ENCODE peak calls at places on chromosomes 16 and 17, in seven cellular contexts. One of them, this sample, is unnamed. For H3K9me3, the result is how much of the 10 kb centered on the place peaks cover.

GRCh38 chr17:2695243-2695960 is 16.2 kb downstream of the CLUH start:
- DNase-seq in stomach: peak
- DNase-seq in upper lobe of right lung: peak
- DNase-seq in cardiac muscle cell: no peak
- DNase-seq in PC-9: no peak
- DNase-seq in tibial nerve: no peak
- DNase-seq in H9: no peak
- DNase-seq in this sample: peak

GRCh38 chr16:3065069-3065741 is at the start of gene IL32:
- DNase-seq in PC-9: no peak
- DNase-seq in tibial nerve: no peak
- DNase-seq in upper lobe of right lung: no peak
- DNase-seq in stomach: peak
- DNase-seq in cardiac muscle cell: no peak
- DNase-seq in H9: no peak
- DNase-seq in this sample: no peak

GRCh38 chr17:78947235-78948153 is 22.3 kb upstream of the TIMP2 start:
- DNase-seq in cardiac muscle cell: no peak
- DNase-seq in PC-9: no peak
- DNase-seq in H9: no peak
- DNase-seq in tibial nerve: no peak
- DNase-seq in stomach: peak
- DNase-seq in upper lobe of right lung: no peak
- DNase-seq in this sample: no peak

GRCh38 chr16:82631701-82632685 is 5.2 kb downstream of the CDH13 start:
- DNase-seq in cardiac muscle cell: no peak
- DNase-seq in stomach: no peak
- DNase-seq in upper lobe of right lung: no peak
- DNase-seq in PC-9: no peak
- DNase-seq in H9: peak
- DNase-seq in tibial nerve: no peak
- DNase-seq in this sample: no peak

GRCh38 chr17:55259684-55260111 is 5.1 kb upstream of the HLF start:
- DNase-seq in upper lobe of right lung: no peak
- DNase-seq in stomach: no peak
- DNase-seq in tibial nerve: no peak
- DNase-seq in H9: no peak
- DNase-seq in PC-9: no peak
- DNase-seq in cardiac muscle cell: no peak
- DNase-seq in this sample: no peak

GRCh38 chr17:48795444-48796162 is 21.4 kb downstream of the TTLL6 start:
- DNase-seq in PC-9: no peak
- DNase-seq in tibial nerve: no peak
- DNase-seq in H9: no peak
- DNase-seq in cardiac muscle cell: no peak
- DNase-seq in upper lobe of right lung: no peak
- DNase-seq in stomach: no peak
- DNase-seq in this sample: no peak

GRCh38 chr16:57277586-57277985 is 6.9 kb downstream of the PLLP start:
- DNase-seq in PC-9: peak
- DNase-seq in upper lobe of right lung: no peak
- DNase-seq in stomach: no peak
- DNase-seq in H9: no peak
- DNase-seq in tibial nerve: no peak
- DNase-seq in cardiac muscle cell: no peak
- DNase-seq in this sample: peak

GRCh38 chr17:32033223-32033622 is 26.0 kb downstream of the LRRC37B start:
- DNase-seq in stomach: no peak
- DNase-seq in cardiac muscle cell: no peak
- DNase-seq in tibial nerve: no peak
- DNase-seq in PC-9: no peak
- DNase-seq in upper lobe of right lung: no peak
- DNase-seq in H9: no peak
- DNase-seq in this sample: no peak

GRCh38 chr16:508884-509736 is 18.4 kb upstream of the CAPN15 start:
- DNase-seq in stomach: no peak
- DNase-seq in cardiac muscle cell: no peak
- DNase-seq in upper lobe of right lung: no peak
- DNase-seq in H9: no peak
- DNase-seq in tibial nerve: peak
- DNase-seq in PC-9: no peak
- DNase-seq in this sample: no peak

GRCh38 chr16:2854700-2855309 is 3.2 kb downstream of the PRSS22 start:
- DNase-seq in PC-9: no peak
- DNase-seq in cardiac muscle cell: no peak
- DNase-seq in upper lobe of right lung: no peak
- DNase-seq in tibial nerve: no peak
- DNase-seq in stomach: no peak
- DNase-seq in H9: no peak
- DNase-seq in this sample: no peak

GRCh38 chr17:888998-889401 is 90.6 kb downstream of the NXN start:
- DNase-seq in cardiac muscle cell: no peak
- DNase-seq in PC-9: no peak
- DNase-seq in H9: no peak
- DNase-seq in tibial nerve: no peak
- DNase-seq in stomach: no peak
- DNase-seq in upper lobe of right lung: no peak
- DNase-seq in this sample: no peak

GRCh38 chr17:80103061-80103481 is 1.7 kb downstream of the GAA start:
- DNase-seq in stomach: no peak
- DNase-seq in tibial nerve: no peak
- DNase-seq in H9: no peak
- DNase-seq in PC-9: no peak
- DNase-seq in cardiac muscle cell: no peak
- DNase-seq in upper lobe of right lung: no peak
- DNase-seq in this sample: no peak

GRCh38 chr17:20008242-20009051 is 712 bp upstream of the SPECC1 start:
- DNase-seq in cardiac muscle cell: peak
- DNase-seq in upper lobe of right lung: no peak
- DNase-seq in stomach: no peak
- DNase-seq in tibial nerve: no peak
- DNase-seq in PC-9: peak
- DNase-seq in H9: peak
- DNase-seq in this sample: peak

GRCh38 chr17:2347805-2348685 is 10.7 kb downstream of the SGSM2 start:
- DNase-seq in PC-9: peak
- DNase-seq in stomach: peak
- DNase-seq in H9: peak
- DNase-seq in tibial nerve: no peak
- DNase-seq in upper lobe of right lung: peak
- DNase-seq in cardiac muscle cell: peak
- DNase-seq in this sample: peak

GRCh38 chr17:39599006-39599664 is 8.6 kb downstream of the NEUROD2 start:
- DNase-seq in upper lobe of right lung: no peak
- DNase-seq in stomach: no peak
- DNase-seq in PC-9: no peak
- DNase-seq in H9: no peak
- DNase-seq in tibial nerve: no peak
- DNase-seq in cardiac muscle cell: no peak
- DNase-seq in this sample: no peak

GRCh38 chr17:60640503-60640902 is 37.1 kb upstream of the BCAS3 start:
- DNase-seq in upper lobe of right lung: no peak
- DNase-seq in PC-9: no peak
- DNase-seq in tibial nerve: no peak
- DNase-seq in stomach: no peak
- DNase-seq in H9: no peak
- DNase-seq in cardiac muscle cell: no peak
- DNase-seq in this sample: no peak

GRCh38 chr17:49162866-49163265 is 30.3 kb downstream of the B4GALNT2 start:
- DNase-seq in stomach: no peak
- DNase-seq in PC-9: no peak
- DNase-seq in cardiac muscle cell: no peak
- DNase-seq in upper lobe of right lung: no peak
- DNase-seq in H9: no peak
- DNase-seq in tibial nerve: no peak
- DNase-seq in this sample: no peak

GRCh38 chr16:60463986-60464385 is 1572.3 kb downstream of the CDH8 start:
- DNase-seq in stomach: no peak
- DNase-seq in PC-9: no peak
- DNase-seq in upper lobe of right lung: no peak
- DNase-seq in tibial nerve: no peak
- DNase-seq in H9: no peak
- DNase-seq in cardiac muscle cell: no peak
- DNase-seq in this sample: no peak
- H3K9me3 ChIP-seq in stomach: under half
- H3K9me3 ChIP-seq in PC-9: under half
- H3K9me3 ChIP-seq in upper lobe of right lung: under half
- H3K9me3 ChIP-seq in tibial nerve: under half
- H3K9me3 ChIP-seq in H9: under half
- H3K9me3 ChIP-seq in cardiac muscle cell: under half
- H3K9me3 ChIP-seq in this sample: under half

GRCh38 chr16:89873822-89874689 is 664 bp downstream of the TCF25 start:
- DNase-seq in stomach: peak
- DNase-seq in upper lobe of right lung: peak
- DNase-seq in PC-9: peak
- DNase-seq in H9: peak
- DNase-seq in tibial nerve: peak
- DNase-seq in cardiac muscle cell: peak
- DNase-seq in this sample: peak

GRCh38 chr16:89869911-89870310 is 3.5 kb upstream of the TCF25 start:
- DNase-seq in stomach: no peak
- DNase-seq in tibial nerve: no peak
- DNase-seq in PC-9: no peak
- DNase-seq in upper lobe of right lung: no peak
- DNase-seq in H9: no peak
- DNase-seq in cardiac muscle cell: no peak
- DNase-seq in this sample: no peak

GRCh38 chr16:89870440-89870839 is 3.0 kb upstream of the TCF25 start:
- DNase-seq in tibial nerve: no peak
- DNase-seq in stomach: no peak
- DNase-seq in upper lobe of right lung: no peak
- DNase-seq in PC-9: no peak
- DNase-seq in cardiac muscle cell: no peak
- DNase-seq in H9: no peak
- DNase-seq in this sample: no peak

GRCh38 chr16:89871895-89872294 is 1.5 kb upstream of the TCF25 start:
- DNase-seq in stomach: no peak
- DNase-seq in upper lobe of right lung: no peak
- DNase-seq in cardiac muscle cell: no peak
- DNase-seq in tibial nerve: no peak
- DNase-seq in PC-9: no peak
- DNase-seq in H9: no peak
- DNase-seq in this sample: no peak

DNA sequence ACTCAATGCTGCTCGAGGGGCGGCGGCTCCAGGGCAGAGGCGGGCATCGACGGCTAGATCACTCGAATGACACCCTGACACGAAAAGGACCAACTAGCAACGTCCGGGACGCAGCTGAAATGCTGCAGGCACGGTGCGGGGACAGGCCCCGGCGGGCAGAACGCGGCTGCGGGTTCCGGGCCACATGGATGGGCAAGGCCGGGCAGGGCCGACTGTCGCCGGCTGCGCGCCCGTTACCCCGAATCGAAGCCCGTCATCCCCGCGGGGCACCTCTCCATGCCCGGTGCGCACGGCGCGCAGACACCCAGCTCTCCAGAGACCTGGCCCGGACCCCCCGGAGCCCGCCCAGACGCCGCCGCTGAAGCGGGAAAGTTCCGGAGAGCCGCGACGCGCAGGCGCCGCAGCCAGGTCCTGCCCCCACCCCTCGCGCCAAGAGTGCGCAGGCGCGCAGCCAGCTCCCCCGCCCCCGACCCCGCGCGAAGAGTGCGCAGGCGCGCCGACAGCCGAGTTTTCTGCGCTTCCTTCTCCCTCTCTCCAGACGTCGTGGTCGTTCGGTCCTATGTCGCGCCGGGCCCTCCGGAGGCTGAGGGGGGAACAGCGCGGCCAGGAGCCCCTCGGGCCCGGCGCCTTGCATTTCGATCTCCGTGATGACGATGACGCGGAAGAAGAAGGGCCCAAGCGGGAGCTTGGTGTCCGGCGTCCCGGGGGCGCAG is at the start of gene TCF25:
- DNase-seq in cardiac muscle cell: peak
- DNase-seq in PC-9: peak
- DNase-seq in tibial nerve: peak
- DNase-seq in upper lobe of right lung: peak
- DNase-seq in H9: peak
- DNase-seq in stomach: peak
- DNase-seq in this sample: peak
- TF ChIP-seq CTCF in cardiac muscle cell: no peak
- TF ChIP-seq CTCF in PC-9: no peak
- TF ChIP-seq CTCF in tibial nerve: no peak
- TF ChIP-seq CTCF in upper lobe of right lung: no peak
- TF ChIP-seq CTCF in H9: no peak
- TF ChIP-seq CTCF in stomach: no peak
- TF ChIP-seq CTCF in this sample: no peak

DNA sequence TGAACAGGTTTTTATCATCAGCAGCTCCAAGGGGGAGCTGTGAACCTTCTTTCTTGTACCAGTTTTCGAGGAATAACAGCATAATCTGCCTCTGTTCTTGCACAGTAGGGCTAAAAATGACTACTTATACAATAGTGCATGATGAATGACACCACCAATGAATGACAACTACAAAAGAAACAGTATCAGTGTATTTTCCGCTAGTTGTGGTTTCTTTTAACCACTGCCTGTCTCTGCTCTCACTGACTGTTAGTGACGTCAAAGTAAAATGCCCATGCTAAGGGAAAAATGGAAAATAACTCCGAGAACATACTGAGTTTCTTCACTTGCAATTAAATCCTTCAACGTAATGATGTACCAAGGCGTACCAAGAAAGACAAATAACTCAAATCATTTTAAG is 294.9 kb downstream of the MAP2K6 start:
- DNase-seq in PC-9: no peak
- DNase-seq in H9: no peak
- DNase-seq in tibial nerve: no peak
- DNase-seq in cardiac muscle cell: no peak
- DNase-seq in stomach: no peak
- DNase-seq in upper lobe of right lung: no peak
- DNase-seq in this sample: no peak
- H3K9me3 ChIP-seq in PC-9: under half
- H3K9me3 ChIP-seq in H9: under half
- H3K9me3 ChIP-seq in tibial nerve: under half
- H3K9me3 ChIP-seq in cardiac muscle cell: under half
- H3K9me3 ChIP-seq in stomach: under half
- H3K9me3 ChIP-seq in upper lobe of right lung: under half
- H3K9me3 ChIP-seq in this sample: under half

GRCh38 chr17:38428150-38428642 is at the start of gene ARHGAP23:
- DNase-seq in PC-9: peak
- DNase-seq in cardiac muscle cell: peak
- DNase-seq in upper lobe of right lung: peak
- DNase-seq in H9: peak
- DNase-seq in stomach: peak
- DNase-seq in tibial nerve: no peak
- DNase-seq in this sample: peak

GRCh38 chr17:38425744-38426143 is 2.5 kb upstream of the ARHGAP23 start:
- DNase-seq in PC-9: no peak
- DNase-seq in tibial nerve: no peak
- DNase-seq in H9: peak
- DNase-seq in stomach: no peak
- DNase-seq in cardiac muscle cell: no peak
- DNase-seq in upper lobe of right lung: no peak
- DNase-seq in this sample: no peak

GRCh38 chr17:38425048-38425447 is 3.2 kb upstream of the ARHGAP23 start:
- DNase-seq in tibial nerve: no peak
- DNase-seq in PC-9: no peak
- DNase-seq in upper lobe of right lung: no peak
- DNase-seq in stomach: no peak
- DNase-seq in cardiac muscle cell: no peak
- DNase-seq in H9: peak
- DNase-seq in this sample: no peak

GRCh38 chr17:38427160-38427949 is 909 bp upstream of the ARHGAP23 start:
- DNase-seq in PC-9: no peak
- DNase-seq in H9: no peak
- DNase-seq in cardiac muscle cell: no peak
- DNase-seq in tibial nerve: no peak
- DNase-seq in stomach: no peak
- DNase-seq in upper lobe of right lung: no peak
- DNase-seq in this sample: no peak

GRCh38 chr17:38426441-38426840 is 1.8 kb upstream of the ARHGAP23 start:
- DNase-seq in H9: no peak
- DNase-seq in cardiac muscle cell: no peak
- DNase-seq in upper lobe of right lung: no peak
- DNase-seq in tibial nerve: no peak
- DNase-seq in PC-9: no peak
- DNase-seq in stomach: no peak
- DNase-seq in this sample: no peak
- TF ChIP-seq CTCF in H9: no peak
- TF ChIP-seq CTCF in cardiac muscle cell: no peak
- TF ChIP-seq CTCF in upper lobe of right lung: no peak
- TF ChIP-seq CTCF in tibial nerve: no peak
- TF ChIP-seq CTCF in PC-9: no peak
- TF ChIP-seq CTCF in stomach: no peak
- TF ChIP-seq CTCF in this sample: no peak